ENCODE peak calls at places on chromosome X, in six cellular contexts. One of them, this sample, is unnamed.

GRCh38 chrX:8815460-8816065 is 14.4 kb upstream of the FAM9A start:
- DNase-seq in heart right ventricle: no peak
- DNase-seq in midbrain: peak; percentile 37
- DNase-seq in RPMI7951: peak; percentile 50
- DNase-seq in cardiac muscle cell: peak; percentile 54
- DNase-seq in T-helper 1 cell: no peak
- DNase-seq in this sample: peak; percentile 38

GRCh38 chrX:117701050-117701449 is 415.6 kb downstream of the KLHL13 start:
- DNase-seq in heart right ventricle: no peak
- DNase-seq in midbrain: no peak
- DNase-seq in RPMI7951: no peak
- DNase-seq in cardiac muscle cell: no peak
- DNase-seq in T-helper 1 cell: no peak
- DNase-seq in this sample: no peak

GRCh38 chrX:46465203-46465602 is 80.0 kb downstream of the ZNF674 start:
- DNase-seq in heart right ventricle: no peak
- DNase-seq in midbrain: no peak
- DNase-seq in RPMI7951: no peak
- DNase-seq in cardiac muscle cell: no peak
- DNase-seq in T-helper 1 cell: no peak
- DNase-seq in this sample: no peak

GRCh38 chrX:49951524-49952193 is 29.3 kb downstream of the CLCN5 start:
- DNase-seq in heart right ventricle: no peak
- DNase-seq in midbrain: no peak
- DNase-seq in RPMI7951: peak; percentile 68
- DNase-seq in cardiac muscle cell: peak; percentile 11
- DNase-seq in T-helper 1 cell: no peak
- DNase-seq in this sample: peak; percentile 40

GRCh38 chrX:128021566-128021965 is 30.6 kb downstream of the ACTRT1 start:
- DNase-seq in heart right ventricle: no peak
- DNase-seq in midbrain: no peak
- DNase-seq in RPMI7951: no peak
- DNase-seq in cardiac muscle cell: no peak
- DNase-seq in T-helper 1 cell: no peak
- DNase-seq in this sample: no peak

GRCh38 chrX:31546130-31546529 is 474.3 kb upstream of the FTHL17 start:
- DNase-seq in heart right ventricle: no peak
- DNase-seq in midbrain: no peak
- DNase-seq in RPMI7951: peak; percentile 68
- DNase-seq in cardiac muscle cell: peak; percentile 79
- DNase-seq in T-helper 1 cell: no peak
- DNase-seq in this sample: no peak

GRCh38 chrX:2691543-2692220 is 587 bp downstream of the CD99 start:
- DNase-seq in heart right ventricle: peak; percentile 74
- DNase-seq in midbrain: no peak
- DNase-seq in RPMI7951: peak; percentile 51
- DNase-seq in cardiac muscle cell: peak; percentile 62
- DNase-seq in T-helper 1 cell: no peak
- DNase-seq in this sample: no peak

GRCh38 chrX:29295987-29296680 is 708.9 kb downstream of the IL1RAPL1 start:
- DNase-seq in heart right ventricle: no peak
- DNase-seq in midbrain: no peak
- DNase-seq in RPMI7951: no peak
- DNase-seq in cardiac muscle cell: peak; percentile 54
- DNase-seq in T-helper 1 cell: no peak
- DNase-seq in this sample: no peak

GRCh38 chrX:46649421-46650260 is 76.1 kb downstream of the CHST7 start:
- DNase-seq in heart right ventricle: peak; percentile 25
- DNase-seq in midbrain: peak; percentile 6
- DNase-seq in RPMI7951: peak; percentile 8
- DNase-seq in cardiac muscle cell: peak; percentile 62
- DNase-seq in T-helper 1 cell: no peak
- DNase-seq in this sample: no peak

GRCh38 chrX:130378008-130378669 is 7.3 kb downstream of the GPR119 start:
- DNase-seq in heart right ventricle: no peak
- DNase-seq in midbrain: peak; percentile 1
- DNase-seq in RPMI7951: peak; percentile 5
- DNase-seq in cardiac muscle cell: no peak
- DNase-seq in T-helper 1 cell: no peak
- DNase-seq in this sample: no peak

GRCh38 chrX:30220646-30221045 is 5.3 kb downstream of the MAGEB2 start:
- DNase-seq in heart right ventricle: no peak
- DNase-seq in midbrain: no peak
- DNase-seq in RPMI7951: no peak
- DNase-seq in cardiac muscle cell: no peak
- DNase-seq in T-helper 1 cell: no peak
- DNase-seq in this sample: no peak

GRCh38 chrX:23802431-23802830 is 19.5 kb downstream of the SAT1 start:
- DNase-seq in heart right ventricle: no peak
- DNase-seq in midbrain: no peak
- DNase-seq in RPMI7951: no peak
- DNase-seq in cardiac muscle cell: no peak
- DNase-seq in T-helper 1 cell: no peak
- DNase-seq in this sample: no peak

GRCh38 chrX:39619182-39620009 is 478.4 kb downstream of the BCOR start:
- DNase-seq in heart right ventricle: no peak
- DNase-seq in midbrain: no peak
- DNase-seq in RPMI7951: peak; percentile 68
- DNase-seq in cardiac muscle cell: peak; percentile 50
- DNase-seq in T-helper 1 cell: no peak
- DNase-seq in this sample: no peak